ENCODE peak calls at places on chromosomes 5 and 9, in four cellular contexts. Q is PC-3, L is neuronal stem cell, P is foreskin fibroblast. V is an unnamed sample.

GRCh38 chr5:114176356-114176755 is 185.5 kb upstream of the KCNN2 start:
- DNase-seq in L (no peak), Q (peak), P (peak), V (no peak)

GRCh38 chr5:50655810-50656205 is 10.6 kb upstream of the PARP8 start:
- DNase-seq in Q (peak), P (no peak), L (no peak), V (no peak)

GRCh38 chr9:86529496-86530275 is 175.5 kb upstream of the TUT7 start:
- DNase-seq in P (no peak), Q (no peak), L (no peak), V (no peak)

GRCh38 chr5:165775094-165775493 is 2269.7 kb downstream of the MAT2B start:
- DNase-seq in P (no peak), Q (no peak), L (no peak), V (no peak)

GRCh38 chr9:136470792-136471469 is 11.9 kb downstream of the SEC16A start:
- DNase-seq in Q (no peak), L (no peak), P (no peak), V (no peak)

GRCh38 chr5:147559725-147560124 is 49.9 kb upstream of the DPYSL3 start:
- DNase-seq in Q (no peak), L (no peak), P (no peak), V (no peak)

GRCh38 chr9:21110708-21111576 is 30.7 kb downstream of the IFNW1 start:
- DNase-seq in L (peak), P (peak), Q (peak), V (no peak)

GRCh38 chr5:81156732-81157131 is 76.4 kb upstream of the CKMT2 start:
- DNase-seq in Q (no peak), P (no peak), L (no peak), V (no peak)

GRCh38 chr5:159459951-159460538 is 129.8 kb upstream of the IL12B start:
- DNase-seq in Q (peak), P (no peak), L (no peak), V (no peak)

GRCh38 chr9:108400267-108400666 is 455.5 kb downstream of the ACTL7B start:
- DNase-seq in P (no peak), L (no peak), Q (no peak), V (no peak)

GRCh38 chr5:7324919-7325318 is 71.0 kb upstream of the ADCY2 start:
- DNase-seq in Q (no peak), L (no peak), P (no peak), V (no peak)

GRCh38 chr5:72597456-72597948 is 90.3 kb upstream of the ZNF366 start:
- DNase-seq in P (peak), Q (peak), L (no peak), V (no peak)

GRCh38 chr5:151740336-151740942 is 18.0 kb downstream of the ATOX1 start:
- DNase-seq in P (peak), Q (peak), L (peak), V (peak)

GRCh38 chr9:108521063-108521462 is 334.7 kb downstream of the ACTL7B start:
- DNase-seq in Q (peak), L (no peak), P (peak), V (no peak)

GRCh38 chr9:34253460-34253837 is 74.6 kb downstream of the UBAP1 start:
- DNase-seq in Q (peak), L (no peak), P (peak), V (no peak)

GRCh38 chr5:1204693-1205242 is 3.4 kb downstream of the SLC6A19 start:
- DNase-seq in P (peak), L (peak), Q (peak), V (peak)

GRCh38 chr5:156647034-156647451 is 203.1 kb upstream of the PPP1R2B start:
- DNase-seq in Q (no peak), L (peak), P (no peak), V (no peak)

GRCh38 chr5:52579391-52579790 is 208.3 kb upstream of the ITGA1 start:
- DNase-seq in Q (peak), P (no peak), L (no peak), V (no peak)

GRCh38 chr5:16456103-16456832 is 9.3 kb downstream of the ZNF622 start:
- DNase-seq in Q (peak), P (peak), L (peak), V (no peak)

GRCh38 chr5:53479045-53479655 is 1.3 kb upstream of the FST start:
- DNase-seq in P (no peak), L (no peak), Q (no peak), V (no peak)

V was measured in ecto neural progenitor cell.